ENCODE peak calls at places on chromosomes 1 and 21, in four cellular contexts. K, G, I and J are unnamed samples.

GRCh38 chr1:230084408-230085177 is 17.6 kb downstream of the GALNT2 start:
- DNase-seq in K (peak), G (no peak), I (peak), J (peak)

GRCh38 chr1:214216031-214216430 is 64.9 kb upstream of the SMYD2 start:
- DNase-seq in K (no peak), G (no peak), I (no peak), J (no peak)

GRCh38 chr1:182634306-182635072 is 30.3 kb upstream of the RGS16 start:
- DNase-seq in K (no peak), G (no peak), I (no peak), J (no peak)

GRCh38 chr21:27329255-27329851 is 362.5 kb upstream of the ADAMTS5 start:
- DNase-seq in K (no peak), G (no peak), I (no peak), J (no peak)

GRCh38 chr1:218474089-218474488 is 129.0 kb downstream of the TGFB2 start:
- DNase-seq in K (no peak), G (no peak), I (no peak), J (no peak)

GRCh38 chr1:65208577-65208976 is 60.6 kb downstream of the AK4 start:
- DNase-seq in K (no peak), G (no peak), I (no peak), J (no peak)

GRCh38 chr1:21537932-21538630 is 28.9 kb downstream of the ALPL start:
- DNase-seq in K (no peak), G (no peak), I (no peak), J (no peak)

GRCh38 chr1:25695066-25695990 is 78.7 kb downstream of the MAN1C1 start:
- DNase-seq in K (peak), G (peak), I (no peak), J (no peak)

GRCh38 chr1:43302721-43303476 is 2.1 kb downstream of the TIE1 start:
- DNase-seq in K (no peak), G (no peak), I (no peak), J (no peak)

GRCh38 chr1:102970496-102971078 is 137.7 kb downstream of the COL11A1 start:
- DNase-seq in K (peak), G (peak), I (peak), J (no peak)

GRCh38 chr1:179079113-179079761 is 2.6 kb upstream of the TOR3A start:
- DNase-seq in K (peak), G (peak), I (peak), J (peak)

GRCh38 chr1:11059166-11059989 is 440 bp downstream of the SRM start:
- DNase-seq in K (peak), G (peak), I (no peak), J (no peak)

GRCh38 chr1:75672528-75673393 is 51.7 kb upstream of the ACADM start:
- DNase-seq in K (peak), G (no peak), I (peak), J (no peak)

GRCh38 chr1:49197081-49197480 is 420.4 kb upstream of the BEND5 start:
- DNase-seq in K (no peak), G (no peak), I (no peak), J (no peak)

GRCh38 chr21:34762761-34763160 is 94.0 kb downstream of the CLIC6 start:
- DNase-seq in K (peak), G (no peak), I (no peak), J (no peak)

GRCh38 chr1:9905010-9905409 is 5.1 kb downstream of the CTNNBIP1 start:
- DNase-seq in K (peak), G (no peak), I (no peak), J (no peak)

GRCh38 chr1:151327903-151328674 is 873 bp upstream of the PI4KB start:
- DNase-seq in K (no peak), G (no peak), I (no peak), J (no peak)

GRCh38 chr1:43039228-43040055 is 80.8 kb upstream of the SLC2A1 start:
- DNase-seq in K (no peak), G (no peak), I (no peak), J (no peak)

GRCh38 chr21:36487641-36488307 is 7.9 kb upstream of the CLDN14 start:
- DNase-seq in K (peak), G (no peak), I (peak), J (no peak)

GRCh38 chr1:53289050-53289429 is 38.8 kb downstream of the LRP8 start:
- DNase-seq in K (no peak), G (no peak), I (no peak), J (no peak)

GRCh38 chr1:42932442-42932941 is 26.2 kb downstream of the SLC2A1 start:
- DNase-seq in K (no peak), G (no peak), I (no peak), J (no peak)

GRCh38 chr1:175978926-175979325 is 228.2 kb downstream of the COP1 start:
- DNase-seq in K (no peak), G (no peak), I (no peak), J (no peak)

GRCh38 chr1:224201336-224201735 is 18.3 kb downstream of the DEGS1 start:
- DNase-seq in K (no peak), G (no peak), I (no peak), J (no peak)

GRCh38 chr1:112446411-112446810 is 50.4 kb downstream of the CTTNBP2NL start:
- DNase-seq in K (peak), G (no peak), I (no peak), J (no peak)

GRCh38 chr1:72435025-72435424 is 152.7 kb upstream of the NEGR1 start:
- DNase-seq in K (peak), G (no peak), I (no peak), J (no peak)

GRCh38 chr1:85607126-85607912 is 26.8 kb downstream of the CCN1 start:
- DNase-seq in K (peak), G (peak), I (no peak), J (no peak)

GRCh38 chr1:160045653-160046052 is 13.9 kb upstream of the PIGM start:
- DNase-seq in K (no peak), G (no peak), I (no peak), J (no peak)

GRCh38 chr1:15393475-15394260 is 16.0 kb upstream of the EFHD2 start:
- DNase-seq in K (no peak), G (no peak), I (no peak), J (no peak)

GRCh38 chr1:58971629-58972140 is 187.8 kb upstream of the JUN start:
- DNase-seq in K (no peak), G (no peak), I (no peak), J (no peak)

GRCh38 chr1:116372651-116373444 is at the start of gene ATP1A1:
- DNase-seq in K (peak), G (peak), I (no peak), J (peak)

GRCh38 chr1:86146566-86146965 is 10.0 kb downstream of the COL24A1 start:
- DNase-seq in K (no peak), G (no peak), I (no peak), J (no peak)

GRCh38 chr1:65535981-65536380 is 115.5 kb downstream of the LEPR start:
- DNase-seq in K (no peak), G (no peak), I (no peak), J (no peak)

GRCh38 chr1:44293761-44294315 is 61.2 kb downstream of the ERI3 start:
- DNase-seq in K (peak), G (no peak), I (no peak), J (no peak)

GRCh38 chr1:230423936-230424335 is 2.2 kb downstream of the PGBD5 start:
- DNase-seq in K (no peak), G (no peak), I (no peak), J (no peak)

GRCh38 chr1:192225713-192226112 is 67.5 kb downstream of the RGS18 start:
- DNase-seq in K (peak), G (no peak), I (peak), J (no peak)

GRCh38 chr21:45254557-45254930 is 33.2 kb downstream of the POFUT2 start:
- DNase-seq in K (no peak), G (no peak), I (no peak), J (no peak)

GRCh38 chr1:38026592-38027200 is 14.2 kb downstream of the UTP11 start:
- DNase-seq in K (peak), G (peak), I (no peak), J (no peak)

GRCh38 chr21:41953249-41953830 is 478 bp downstream of the C2CD2 start:
- DNase-seq in K (peak), G (peak), I (no peak), J (no peak)

GRCh38 chr1:67138813-67139539 is 4.2 kb upstream of the C1orf141 start:
- DNase-seq in K (no peak), G (no peak), I (no peak), J (no peak)